ENCODE peak calls at places on chromosomes 1 and 21, in ten cellular contexts. One of them, this sample, is unnamed.

GRCh38 chr1:39933956-39934941 is 20.7 kb upstream of the MFSD2A start:
- DNase-seq in left lung: peak
- DNase-seq in WERI-Rb-1: no peak
- DNase-seq in HFF-Myc: peak
- DNase-seq in activated CD8-positive, alpha-beta T cell treated with anti-CD3 and anti-CD28 coated beads for 36 hours: no peak
- DNase-seq in CD4-positive, alpha-beta T cell: no peak
- DNase-seq in Calu3: peak
- DNase-seq in nephron progenitor cell: no peak
- DNase-seq in endothelial cell: no peak
- DNase-seq in HFFc6: peak
- DNase-seq in this sample: no peak

GRCh38 chr21:28605138-28605537 is 387.5 kb downstream of the LTN1 start:
- DNase-seq in nephron progenitor cell: no peak
- DNase-seq in activated CD8-positive, alpha-beta T cell treated with anti-CD3 and anti-CD28 coated beads for 36 hours: peak
- DNase-seq in HFFc6: no peak
- DNase-seq in Calu3: no peak
- DNase-seq in endothelial cell: no peak
- DNase-seq in CD4-positive, alpha-beta T cell: no peak
- DNase-seq in left lung: no peak
- DNase-seq in WERI-Rb-1: no peak
- DNase-seq in HFF-Myc: no peak
- DNase-seq in this sample: no peak

GRCh38 chr1:207898260-207898659 is 12.7 kb downstream of the CD34 start:
- DNase-seq in endothelial cell: no peak
- DNase-seq in nephron progenitor cell: no peak
- DNase-seq in WERI-Rb-1: no peak
- DNase-seq in Calu3: no peak
- DNase-seq in left lung: no peak
- DNase-seq in HFF-Myc: no peak
- DNase-seq in CD4-positive, alpha-beta T cell: no peak
- DNase-seq in activated CD8-positive, alpha-beta T cell treated with anti-CD3 and anti-CD28 coated beads for 36 hours: no peak
- DNase-seq in HFFc6: no peak
- DNase-seq in this sample: no peak

GRCh38 chr1:95002167-95002566 is 70.6 kb downstream of the ALG14 start:
- DNase-seq in HFF-Myc: no peak
- DNase-seq in Calu3: no peak
- DNase-seq in activated CD8-positive, alpha-beta T cell treated with anti-CD3 and anti-CD28 coated beads for 36 hours: no peak
- DNase-seq in left lung: no peak
- DNase-seq in endothelial cell: no peak
- DNase-seq in HFFc6: no peak
- DNase-seq in WERI-Rb-1: no peak
- DNase-seq in nephron progenitor cell: no peak
- DNase-seq in CD4-positive, alpha-beta T cell: no peak
- DNase-seq in this sample: no peak

GRCh38 chr1:58903450-58904298 is 119.8 kb upstream of the JUN start:
- DNase-seq in left lung: peak
- DNase-seq in nephron progenitor cell: peak
- DNase-seq in HFFc6: peak
- DNase-seq in HFF-Myc: no peak
- DNase-seq in CD4-positive, alpha-beta T cell: peak
- DNase-seq in activated CD8-positive, alpha-beta T cell treated with anti-CD3 and anti-CD28 coated beads for 36 hours: peak
- DNase-seq in WERI-Rb-1: peak
- DNase-seq in endothelial cell: peak
- DNase-seq in Calu3: peak
- DNase-seq in this sample: peak

GRCh38 chr1:5519366-5520135 is 472.7 kb downstream of the NPHP4 start:
- DNase-seq in left lung: no peak
- DNase-seq in CD4-positive, alpha-beta T cell: no peak
- DNase-seq in HFF-Myc: no peak
- DNase-seq in WERI-Rb-1: no peak
- DNase-seq in endothelial cell: no peak
- DNase-seq in nephron progenitor cell: no peak
- DNase-seq in Calu3: no peak
- DNase-seq in HFFc6: no peak
- DNase-seq in activated CD8-positive, alpha-beta T cell treated with anti-CD3 and anti-CD28 coated beads for 36 hours: no peak
- DNase-seq in this sample: no peak

GRCh38 chr21:42500736-42501135 is 4.7 kb upstream of the RSPH1 start:
- DNase-seq in HFFc6: no peak
- DNase-seq in Calu3: no peak
- DNase-seq in left lung: no peak
- DNase-seq in HFF-Myc: no peak
- DNase-seq in nephron progenitor cell: no peak
- DNase-seq in endothelial cell: no peak
- DNase-seq in activated CD8-positive, alpha-beta T cell treated with anti-CD3 and anti-CD28 coated beads for 36 hours: no peak
- DNase-seq in WERI-Rb-1: no peak
- DNase-seq in CD4-positive, alpha-beta T cell: no peak
- DNase-seq in this sample: no peak

GRCh38 chr1:181674617-181675016 is 191.3 kb downstream of the CACNA1E start:
- DNase-seq in endothelial cell: no peak
- DNase-seq in WERI-Rb-1: no peak
- DNase-seq in left lung: no peak
- DNase-seq in HFFc6: no peak
- DNase-seq in nephron progenitor cell: no peak
- DNase-seq in activated CD8-positive, alpha-beta T cell treated with anti-CD3 and anti-CD28 coated beads for 36 hours: no peak
- DNase-seq in HFF-Myc: no peak
- DNase-seq in CD4-positive, alpha-beta T cell: no peak
- DNase-seq in Calu3: peak
- DNase-seq in this sample: no peak

GRCh38 chr1:222865718-222866117 is 50.9 kb downstream of the DISP1 start:
- DNase-seq in left lung: no peak
- DNase-seq in CD4-positive, alpha-beta T cell: no peak
- DNase-seq in Calu3: no peak
- DNase-seq in activated CD8-positive, alpha-beta T cell treated with anti-CD3 and anti-CD28 coated beads for 36 hours: no peak
- DNase-seq in WERI-Rb-1: no peak
- DNase-seq in HFF-Myc: no peak
- DNase-seq in nephron progenitor cell: no peak
- DNase-seq in endothelial cell: no peak
- DNase-seq in HFFc6: no peak
- DNase-seq in this sample: no peak

GRCh38 chr1:228903573-228904122 is 168.4 kb downstream of the RHOU start:
- DNase-seq in endothelial cell: no peak
- DNase-seq in HFF-Myc: no peak
- DNase-seq in left lung: no peak
- DNase-seq in activated CD8-positive, alpha-beta T cell treated with anti-CD3 and anti-CD28 coated beads for 36 hours: no peak
- DNase-seq in HFFc6: no peak
- DNase-seq in Calu3: no peak
- DNase-seq in WERI-Rb-1: no peak
- DNase-seq in nephron progenitor cell: peak
- DNase-seq in CD4-positive, alpha-beta T cell: no peak
- DNase-seq in this sample: no peak

GRCh38 chr1:43144228-43144627 is 27.9 kb downstream of the EBNA1BP2 start:
- DNase-seq in activated CD8-positive, alpha-beta T cell treated with anti-CD3 and anti-CD28 coated beads for 36 hours: no peak
- DNase-seq in HFF-Myc: no peak
- DNase-seq in endothelial cell: no peak
- DNase-seq in nephron progenitor cell: no peak
- DNase-seq in left lung: no peak
- DNase-seq in Calu3: no peak
- DNase-seq in HFFc6: no peak
- DNase-seq in WERI-Rb-1: no peak
- DNase-seq in CD4-positive, alpha-beta T cell: no peak
- DNase-seq in this sample: no peak

GRCh38 chr1:160539896-160540858 is 17.1 kb upstream of the SLAMF6 start:
- DNase-seq in nephron progenitor cell: no peak
- DNase-seq in WERI-Rb-1: no peak
- DNase-seq in CD4-positive, alpha-beta T cell: no peak
- DNase-seq in Calu3: no peak
- DNase-seq in HFFc6: no peak
- DNase-seq in activated CD8-positive, alpha-beta T cell treated with anti-CD3 and anti-CD28 coated beads for 36 hours: peak
- DNase-seq in HFF-Myc: no peak
- DNase-seq in endothelial cell: peak
- DNase-seq in left lung: no peak
- DNase-seq in this sample: peak

GRCh38 chr1:175192630-175193338 is at the start of gene KIAA0040:
- DNase-seq in nephron progenitor cell: peak
- DNase-seq in HFFc6: no peak
- DNase-seq in left lung: peak
- DNase-seq in endothelial cell: peak
- DNase-seq in CD4-positive, alpha-beta T cell: peak
- DNase-seq in WERI-Rb-1: no peak
- DNase-seq in Calu3: peak
- DNase-seq in HFF-Myc: no peak
- DNase-seq in activated CD8-positive, alpha-beta T cell treated with anti-CD3 and anti-CD28 coated beads for 36 hours: peak
- DNase-seq in this sample: no peak

GRCh38 chr1:175193339-175193950 is 869 bp upstream of the KIAA0040 start:
- DNase-seq in HFFc6: no peak
- DNase-seq in HFF-Myc: no peak
- DNase-seq in left lung: no peak
- DNase-seq in WERI-Rb-1: no peak
- DNase-seq in activated CD8-positive, alpha-beta T cell treated with anti-CD3 and anti-CD28 coated beads for 36 hours: peak
- DNase-seq in nephron progenitor cell: no peak
- DNase-seq in Calu3: no peak
- DNase-seq in endothelial cell: no peak
- DNase-seq in CD4-positive, alpha-beta T cell: no peak
- DNase-seq in this sample: no peak

GRCh38 chr1:175195281-175195680 is 2.7 kb upstream of the KIAA0040 start:
- DNase-seq in endothelial cell: no peak
- DNase-seq in HFF-Myc: no peak
- DNase-seq in CD4-positive, alpha-beta T cell: no peak
- DNase-seq in nephron progenitor cell: no peak
- DNase-seq in HFFc6: no peak
- DNase-seq in Calu3: no peak
- DNase-seq in WERI-Rb-1: no peak
- DNase-seq in left lung: no peak
- DNase-seq in activated CD8-positive, alpha-beta T cell treated with anti-CD3 and anti-CD28 coated beads for 36 hours: no peak
- DNase-seq in this sample: no peak

GRCh38 chr1:175191654-175192053 is 922 bp downstream of the KIAA0040 start:
- DNase-seq in CD4-positive, alpha-beta T cell: peak
- DNase-seq in activated CD8-positive, alpha-beta T cell treated with anti-CD3 and anti-CD28 coated beads for 36 hours: peak
- DNase-seq in HFFc6: no peak
- DNase-seq in nephron progenitor cell: no peak
- DNase-seq in Calu3: peak
- DNase-seq in WERI-Rb-1: no peak
- DNase-seq in HFF-Myc: no peak
- DNase-seq in left lung: no peak
- DNase-seq in endothelial cell: no peak
- DNase-seq in this sample: no peak

DNA sequence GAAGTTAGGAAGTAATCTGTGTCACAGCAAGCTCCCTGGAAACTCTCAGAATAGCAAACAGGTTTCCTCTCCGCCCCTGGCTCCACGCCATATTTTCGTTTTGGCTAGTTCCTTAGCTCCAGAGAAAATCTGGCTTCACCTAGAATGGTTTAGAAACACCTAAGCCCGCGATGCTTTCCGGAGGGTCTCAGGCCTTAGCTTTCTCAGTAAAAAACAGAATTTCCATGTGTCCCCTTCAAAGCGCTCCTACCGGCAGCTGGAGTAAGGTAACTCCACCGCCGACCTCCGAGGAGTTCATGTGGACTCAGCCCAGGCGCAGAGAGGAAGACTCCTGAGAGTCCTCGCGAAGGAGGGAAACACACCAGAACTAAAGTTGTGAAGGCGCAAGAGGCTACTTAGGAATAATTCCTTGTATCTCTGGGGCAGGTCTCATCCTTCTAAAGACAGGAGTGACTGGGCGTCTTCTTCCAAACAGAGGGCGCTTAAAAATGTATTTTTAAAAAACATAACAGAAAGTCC is 406 bp downstream of the KIAA0040 start:
- DNase-seq in CD4-positive, alpha-beta T cell: peak
- DNase-seq in WERI-Rb-1: no peak
- DNase-seq in HFF-Myc: no peak
- DNase-seq in left lung: no peak
- DNase-seq in nephron progenitor cell: peak
- DNase-seq in endothelial cell: no peak
- DNase-seq in activated CD8-positive, alpha-beta T cell treated with anti-CD3 and anti-CD28 coated beads for 36 hours: peak
- DNase-seq in HFFc6: no peak
- DNase-seq in Calu3: peak
- DNase-seq in this sample: no peak
- TF ChIP-seq CTCF in CD4-positive, alpha-beta T cell: no peak
- TF ChIP-seq CTCF in WERI-Rb-1: no peak
- TF ChIP-seq CTCF in HFF-Myc: no peak
- TF ChIP-seq CTCF in left lung: no peak
- TF ChIP-seq CTCF in nephron progenitor cell: no peak
- TF ChIP-seq CTCF in endothelial cell: no peak
- TF ChIP-seq CTCF in activated CD8-positive, alpha-beta T cell treated with anti-CD3 and anti-CD28 coated beads for 36 hours: no peak
- TF ChIP-seq CTCF in HFFc6: no peak
- TF ChIP-seq CTCF in Calu3: no peak
- TF ChIP-seq CTCF in this sample: no peak

DNA sequence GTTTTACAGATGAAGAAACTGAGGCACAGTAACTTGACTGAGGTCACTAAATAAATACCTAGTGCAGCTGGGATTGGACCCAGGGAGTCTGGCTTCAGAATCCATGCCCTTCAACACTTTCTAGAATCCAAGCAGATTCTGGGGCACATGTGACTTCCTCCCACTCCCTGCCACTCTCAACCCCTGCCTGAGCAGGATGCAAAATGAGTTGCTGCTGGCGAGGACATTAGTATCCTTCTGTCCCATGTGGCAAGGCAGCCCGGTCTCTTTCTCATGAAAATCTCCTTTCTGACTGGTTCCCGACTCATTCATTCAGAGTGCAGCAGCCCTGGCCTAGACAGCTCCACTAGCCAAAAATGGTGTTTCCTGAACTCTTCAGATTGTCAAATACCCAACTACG is 28.4 kb downstream of the TNNT2 start:
- DNase-seq in activated CD8-positive, alpha-beta T cell treated with anti-CD3 and anti-CD28 coated beads for 36 hours: no peak
- DNase-seq in WERI-Rb-1: no peak
- DNase-seq in endothelial cell: no peak
- DNase-seq in CD4-positive, alpha-beta T cell: no peak
- DNase-seq in nephron progenitor cell: no peak
- DNase-seq in HFFc6: no peak
- DNase-seq in Calu3: no peak
- DNase-seq in HFF-Myc: no peak
- DNase-seq in left lung: no peak
- DNase-seq in this sample: no peak
- TF ChIP-seq CTCF in activated CD8-positive, alpha-beta T cell treated with anti-CD3 and anti-CD28 coated beads for 36 hours: no peak
- TF ChIP-seq CTCF in WERI-Rb-1: no peak
- TF ChIP-seq CTCF in endothelial cell: no peak
- TF ChIP-seq CTCF in CD4-positive, alpha-beta T cell: no peak
- TF ChIP-seq CTCF in nephron progenitor cell: no peak
- TF ChIP-seq CTCF in HFFc6: no peak
- TF ChIP-seq CTCF in Calu3: no peak
- TF ChIP-seq CTCF in HFF-Myc: no peak
- TF ChIP-seq CTCF in left lung: no peak
- TF ChIP-seq CTCF in this sample: no peak

GRCh38 chr1:29240400-29240837 is 4.1 kb downstream of the PTPRU start:
- DNase-seq in activated CD8-positive, alpha-beta T cell treated with anti-CD3 and anti-CD28 coated beads for 36 hours: no peak
- DNase-seq in Calu3: no peak
- DNase-seq in nephron progenitor cell: peak
- DNase-seq in HFFc6: no peak
- DNase-seq in endothelial cell: peak
- DNase-seq in HFF-Myc: no peak
- DNase-seq in left lung: no peak
- DNase-seq in WERI-Rb-1: peak
- DNase-seq in CD4-positive, alpha-beta T cell: no peak
- DNase-seq in this sample: no peak
- TF ChIP-seq CTCF in activated CD8-positive, alpha-beta T cell treated with anti-CD3 and anti-CD28 coated beads for 36 hours: no peak
- TF ChIP-seq CTCF in Calu3: no peak
- TF ChIP-seq CTCF in nephron progenitor cell: no peak
- TF ChIP-seq CTCF in HFFc6: peak
- TF ChIP-seq CTCF in endothelial cell: peak
- TF ChIP-seq CTCF in HFF-Myc: peak
- TF ChIP-seq CTCF in left lung: no peak
- TF ChIP-seq CTCF in WERI-Rb-1: peak
- TF ChIP-seq CTCF in CD4-positive, alpha-beta T cell: no peak
- TF ChIP-seq CTCF in this sample: no peak

DNA sequence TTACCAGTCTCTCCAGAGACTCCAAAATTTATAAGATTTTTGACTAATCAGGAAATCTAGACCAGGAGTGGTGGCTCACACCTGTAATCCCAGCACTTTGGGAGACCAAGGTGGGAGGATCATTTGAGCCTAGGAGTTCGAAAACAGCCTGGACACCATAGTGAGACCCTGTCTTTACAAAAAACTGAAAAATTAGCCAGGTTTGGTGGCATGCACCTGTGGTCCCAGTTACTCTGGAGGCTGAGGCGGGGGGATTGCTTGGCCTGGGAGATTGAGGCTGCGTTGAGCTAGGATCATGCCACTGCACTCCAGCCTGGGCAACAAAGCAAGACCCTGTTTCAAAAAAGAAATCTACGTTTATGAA is 10.0 kb downstream of the ATP8B2 start:
- DNase-seq in left lung: no peak
- DNase-seq in WERI-Rb-1: no peak
- DNase-seq in activated CD8-positive, alpha-beta T cell treated with anti-CD3 and anti-CD28 coated beads for 36 hours: no peak
- DNase-seq in Calu3: no peak
- DNase-seq in HFFc6: no peak
- DNase-seq in CD4-positive, alpha-beta T cell: no peak
- DNase-seq in HFF-Myc: no peak
- DNase-seq in endothelial cell: no peak
- DNase-seq in nephron progenitor cell: no peak
- DNase-seq in this sample: no peak
- TF ChIP-seq CTCF in left lung: peak
- TF ChIP-seq CTCF in WERI-Rb-1: no peak
- TF ChIP-seq CTCF in activated CD8-positive, alpha-beta T cell treated with anti-CD3 and anti-CD28 coated beads for 36 hours: peak
- TF ChIP-seq CTCF in Calu3: no peak
- TF ChIP-seq CTCF in HFFc6: peak
- TF ChIP-seq CTCF in CD4-positive, alpha-beta T cell: peak
- TF ChIP-seq CTCF in HFF-Myc: no peak
- TF ChIP-seq CTCF in endothelial cell: no peak
- TF ChIP-seq CTCF in nephron progenitor cell: no peak
- TF ChIP-seq CTCF in this sample: peak